ENCODE peak calls at places on chromosomes 7 and 10, in seven cellular contexts. J is fibroblast of lung, B is mammary epithelial cell, W is tibial artery, T is GM23338, M is MM.1S, V is hepatocyte. G is an unnamed sample. For H3K4me1, the result is how much of the 10 kb centered on the place peaks cover.

GRCh38 chr10:82628373-82628772 is 753.4 kb downstream of the NRG3 start:
- DNase-seq in J (no peak), B (no peak), W (no peak), T (no peak), M (no peak), V (peak), G (peak)

GRCh38 chr10:1576467-1577259 is 160.7 kb downstream of the ADARB2 start:
- DNase-seq in J (no peak), B (no peak), W (peak), T (no peak), M (no peak), V (no peak), G (no peak)

GRCh38 chr7:45258533-45259226 is 101.1 kb downstream of the RAMP3 start:
- DNase-seq in J (no peak), B (no peak), W (no peak), T (no peak), M (no peak), V (no peak), G (no peak)

GRCh38 chr7:92777993-92778392 is 58.4 kb downstream of the CDK6 start:
- DNase-seq in J (no peak), B (no peak), W (no peak), T (no peak), M (no peak), V (no peak), G (no peak)

GRCh38 chr7:28855538-28856217 is 102.5 kb downstream of the TRIL start:
- DNase-seq in J (peak), B (peak), W (no peak), T (no peak), M (no peak), V (peak), G (no peak)

GRCh38 chr10:69316313-69317059 is 38.2 kb downstream of the HK1 start:
- DNase-seq in J (peak), B (no peak), W (peak), T (no peak), M (no peak), V (peak), G (peak)

GRCh38 chr7:139691253-139691781 is 86.5 kb downstream of the HIPK2 start:
- DNase-seq in J (peak), B (no peak), W (no peak), T (no peak), M (no peak), V (peak), G (peak)

GRCh38 chr7:45687721-45688120 is 113.6 kb downstream of the ADCY1 start:
- DNase-seq in J (no peak), B (no peak), W (no peak), T (no peak), M (no peak), V (no peak), G (no peak)

GRCh38 chr10:119422685-119423509 is 119.6 kb downstream of the RGS10 start:
- DNase-seq in J (no peak), B (no peak), W (no peak), T (no peak), M (no peak), V (no peak), G (peak)

GRCh38 chr10:75202321-75203096 is 8.1 kb upstream of the VDAC2 start:
- DNase-seq in J (peak), B (no peak), W (peak), T (no peak), M (no peak), V (peak), G (no peak)

GRCh38 chr10:70432101-70432500 is 9.4 kb downstream of the NODAL start:
- DNase-seq in J (no peak), B (peak), W (no peak), T (no peak), M (no peak), V (no peak), G (no peak)

GRCh38 chr7:37117261-37117660 is 331.4 kb downstream of the ELMO1 start:
- DNase-seq in J (no peak), B (no peak), W (no peak), T (peak), M (no peak), V (no peak), G (no peak)

GRCh38 chr10:125795111-125795510 is 19.5 kb upstream of the MMP21 start:
- DNase-seq in J (no peak), B (no peak), W (no peak), T (no peak), M (no peak), V (no peak), G (no peak)

GRCh38 chr7:47370461-47371042 is 211.4 kb downstream of the TNS3 start:
- DNase-seq in J (no peak), B (no peak), W (no peak), T (no peak), M (no peak), V (no peak), G (peak)

GRCh38 chr7:155893664-155894063 is 81.4 kb upstream of the SHH start:
- DNase-seq in J (no peak), B (no peak), W (no peak), T (no peak), M (no peak), V (no peak), G (no peak)

GRCh38 chr7:157745721-157746709 is 409.2 kb downstream of the DNAJB6 start:
- DNase-seq in J (no peak), B (no peak), W (no peak), T (no peak), M (no peak), V (no peak), G (no peak)

GRCh38 chr10:52318822-52319464 is 4.9 kb downstream of the DKK1 start:
- DNase-seq in J (peak), B (peak), W (no peak), T (no peak), M (no peak), V (peak), G (no peak)

GRCh38 chr7:28142650-28143049 is 37.9 kb downstream of the JAZF1 start:
- DNase-seq in J (no peak), B (no peak), W (no peak), T (no peak), M (no peak), V (no peak), G (no peak)

GRCh38 chr10:15106352-15107013 is 9.3 kb downstream of the RPP38 start:
- DNase-seq in J (peak), B (peak), W (peak), T (peak), M (peak), V (peak), G (peak)

GRCh38 chr7:42091461-42092229 is 145.4 kb downstream of the GLI3 start:
- DNase-seq in J (peak), B (peak), W (no peak), T (peak), M (no peak), V (peak), G (peak)

GRCh38 chr10:106185991-106186390 is 978.5 kb downstream of the SORCS1 start:
- DNase-seq in J (peak), B (no peak), W (no peak), T (no peak), M (no peak), V (no peak), G (no peak)

GRCh38 chr7:98617051-98617959 is at the start of gene NPTX2:
- DNase-seq in J (no peak), B (peak), W (no peak), T (peak), M (no peak), V (peak), G (no peak)

GRCh38 chr7:133489906-133490305 is 237.0 kb downstream of the EXOC4 start:
- DNase-seq in J (no peak), B (no peak), W (no peak), T (peak), M (no peak), V (no peak), G (no peak)

GRCh38 chr10:124737221-124737620 is 7.0 kb downstream of the FAM53B start:
- DNase-seq in J (no peak), B (no peak), W (no peak), T (no peak), M (no peak), V (peak), G (peak)

GRCh38 chr10:85544956-85545355 is 821.6 kb downstream of the GRID1 start:
- DNase-seq in J (no peak), B (no peak), W (no peak), T (no peak), M (no peak), V (no peak), G (no peak)

GRCh38 chr10:73634397-73634796 is 6.9 kb downstream of the MYOZ1 start:
- DNase-seq in J (peak), B (no peak), W (no peak), T (no peak), M (no peak), V (no peak), G (no peak)

GRCh38 chr10:104331208-104331838 is 6.9 kb downstream of the ITPRIP start:
- DNase-seq in J (peak), B (peak), W (no peak), T (peak), M (no peak), V (peak), G (peak)

GRCh38 chr10:99612167-99612831 is 7.9 kb downstream of the SLC25A28 start:
- DNase-seq in J (peak), B (peak), W (no peak), T (peak), M (peak), V (peak), G (peak)

GRCh38 chr10:79001082-79001885 is 67.5 kb upstream of the ZMIZ1 start:
- DNase-seq in J (no peak), B (no peak), W (no peak), T (no peak), M (no peak), V (no peak), G (peak)

GRCh38 chr7:96598421-96598820 is 111.2 kb downstream of the SEM1 start:
- DNase-seq in J (no peak), B (no peak), W (no peak), T (no peak), M (no peak), V (no peak), G (no peak)

GRCh38 chr7:96599288-96599936 is 110.2 kb downstream of the SEM1 start:
- DNase-seq in J (no peak), B (no peak), W (no peak), T (no peak), M (no peak), V (no peak), G (no peak)

GRCh38 chr7:96591900-96592676 is 117.6 kb downstream of the SEM1 start:
- DNase-seq in J (no peak), B (no peak), W (no peak), T (peak), M (no peak), V (no peak), G (no peak)

GRCh38 chr7:96591159-96591899 is 118.3 kb downstream of the SEM1 start:
- DNase-seq in J (no peak), B (no peak), W (no peak), T (peak), M (no peak), V (no peak), G (no peak)

GRCh38 chr7:96596120-96596826 is 113.4 kb downstream of the SEM1 start:
- DNase-seq in J (peak), B (peak), W (no peak), T (peak), M (peak), V (peak), G (peak)
- H3K4me1 ChIP-seq in J (under half), B (under half), W (under half), T (under half), M (under half), V (under half), G (under half)

GRCh38 chr10:77510695-77511094 is 126.9 kb downstream of the KCNMA1 start:
- DNase-seq in J (no peak), B (no peak), W (no peak), T (no peak), M (no peak), V (no peak), G (no peak)

GRCh38 chr10:77510294-77510693 is 127.3 kb downstream of the KCNMA1 start:
- DNase-seq in J (no peak), B (no peak), W (no peak), T (no peak), M (no peak), V (no peak), G (no peak)

GRCh38 chr10:77512219-77512578 is 125.4 kb downstream of the KCNMA1 start:
- DNase-seq in J (no peak), B (no peak), W (no peak), T (no peak), M (no peak), V (no peak), G (no peak)

GRCh38 chr10:77513220-77513619 is 124.4 kb downstream of the KCNMA1 start:
- DNase-seq in J (no peak), B (no peak), W (no peak), T (no peak), M (no peak), V (no peak), G (no peak)

GRCh38 chr10:77511498-77512218 is 126.0 kb downstream of the KCNMA1 start:
- DNase-seq in J (no peak), B (no peak), W (no peak), T (peak), M (no peak), V (no peak), G (no peak)
- H3K4me1 ChIP-seq in J (under half), B (half or more), W (half or more), T (under half), M (under half), V (under half), G (under half)

GRCh38 chr7:153402721-153403541 is 643.4 kb downstream of the ACTR3B start:
- DNase-seq in J (no peak), B (no peak), W (no peak), T (no peak), M (no peak), V (no peak), G (no peak)
- H3K4me1 ChIP-seq in J (under half), B (under half), W (under half), T (under half), M (under half), V (under half), G (under half)

GRCh38 chr7:30436046-30436445 is 42.5 kb downstream of the NOD1 start:
- DNase-seq in J (no peak), B (no peak), W (no peak), T (no peak), M (no peak), V (no peak), G (no peak)

GRCh38 chr7:30433082-30433481 is 45.5 kb downstream of the NOD1 start:
- DNase-seq in J (peak), B (no peak), W (peak), T (peak), M (no peak), V (peak), G (peak)

GRCh38 chr7:30430777-30431176 is 47.8 kb downstream of the NOD1 start:
- DNase-seq in J (no peak), B (no peak), W (no peak), T (no peak), M (no peak), V (no peak), G (peak)

GRCh38 chr7:30434140-30434799 is 44.3 kb downstream of the NOD1 start:
- DNase-seq in J (no peak), B (no peak), W (no peak), T (peak), M (peak), V (no peak), G (peak)

DNA sequence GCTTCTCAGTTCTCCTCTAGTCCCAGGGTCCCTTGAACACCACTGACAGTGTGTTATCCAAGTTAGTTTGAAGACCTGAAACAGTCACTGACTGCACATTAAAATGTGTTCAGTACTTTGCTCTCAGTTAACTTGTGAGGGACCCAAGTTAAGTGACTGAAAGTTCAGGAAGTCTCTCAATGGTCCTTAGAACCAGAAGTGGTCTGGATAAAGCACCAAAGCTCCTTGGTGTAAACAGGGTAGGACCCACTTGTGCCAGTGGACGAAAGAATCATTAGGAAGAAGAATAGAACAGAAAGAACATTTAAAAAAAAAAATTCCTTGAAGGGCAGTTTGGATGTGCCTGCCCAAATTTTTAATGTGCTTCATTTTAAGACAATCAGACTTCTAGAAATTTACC is 45.1 kb downstream of the NOD1 start:
- DNase-seq in J (no peak), B (no peak), W (no peak), T (no peak), M (no peak), V (no peak), G (peak)
- H3K4me1 ChIP-seq in J (under half), B (under half), W (under half), T (under half), M (under half), V (under half), G (half or more)

DNA sequence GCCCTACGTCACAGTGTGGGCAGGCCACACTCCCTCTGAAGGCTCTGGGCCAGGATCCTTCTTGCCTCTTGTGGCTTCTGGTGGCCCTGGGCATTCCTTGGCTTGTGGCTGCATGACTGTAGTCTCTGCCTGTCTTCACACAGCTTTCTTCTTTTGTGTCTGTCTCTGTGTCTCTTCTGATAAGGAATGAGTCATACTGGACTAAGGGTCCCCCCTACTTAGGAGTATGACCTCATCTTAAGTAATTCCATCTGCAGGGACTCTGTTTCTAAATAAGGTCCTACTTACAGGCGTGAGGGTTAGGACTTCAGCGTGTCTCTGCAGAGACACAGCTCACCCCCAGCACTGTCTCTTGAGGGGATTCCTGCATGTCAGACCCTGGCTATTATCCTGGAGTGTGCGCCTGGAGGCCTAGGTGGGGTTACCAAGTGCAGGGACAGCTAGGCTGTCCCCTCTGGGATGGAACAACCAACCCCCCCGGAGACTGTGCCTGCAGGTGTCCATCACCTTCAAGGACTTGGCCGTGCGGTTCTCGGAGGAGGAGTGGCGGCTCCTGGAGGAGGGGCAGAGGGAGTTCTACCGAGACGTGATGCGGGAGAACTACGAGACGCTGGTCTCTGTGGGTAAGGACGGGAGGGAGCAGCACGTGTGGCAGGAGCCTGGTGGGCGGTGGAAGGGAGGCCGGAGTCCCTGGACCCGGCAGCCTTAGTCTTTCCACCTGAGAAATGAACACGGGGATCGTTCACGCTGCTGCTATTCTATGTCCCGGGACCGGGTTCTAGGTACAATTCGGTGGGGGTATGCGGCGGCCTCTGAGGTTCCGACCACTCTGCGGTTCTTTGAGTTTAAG is 54.1 kb downstream of the ZNF467 start:
- DNase-seq in J (peak), B (peak), W (no peak), T (no peak), M (no peak), V (no peak), G (no peak)
- H3K4me1 ChIP-seq in J (under half), B (under half), W (under half), T (under half), M (under half), V (under half), G (under half)

GRCh38 chr10:114629083-114629823 is 28.8 kb downstream of the ABLIM1 start:
- DNase-seq in J (no peak), B (no peak), W (no peak), T (no peak), M (no peak), V (no peak), G (no peak)
- H3K4me1 ChIP-seq in J (under half), B (half or more), W (under half), T (under half), M (under half), V (under half), G (under half)

DNA sequence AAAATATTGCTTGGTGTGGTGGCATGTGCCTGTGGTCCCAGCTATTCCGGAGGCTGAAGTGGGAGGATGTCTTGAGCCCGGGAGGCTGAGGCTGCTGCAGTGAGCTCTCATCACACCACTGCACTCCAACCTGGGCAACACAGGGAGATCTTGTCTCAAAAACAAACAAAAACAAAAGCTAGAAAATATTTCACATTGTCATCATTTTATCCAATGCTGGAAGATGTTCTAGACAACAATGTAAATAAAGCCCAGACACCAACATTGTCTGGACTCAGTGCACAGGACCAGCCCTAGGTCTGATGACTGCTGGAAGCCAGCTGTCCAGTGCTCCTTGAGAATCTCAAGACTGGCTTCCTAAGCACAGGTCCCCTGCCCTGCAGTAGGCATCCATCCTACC is 13.5 kb downstream of the SEPHS1 start:
- DNase-seq in J (no peak), B (no peak), W (no peak), T (no peak), M (no peak), V (no peak), G (no peak)
- H3K4me1 ChIP-seq in J (under half), B (under half), W (under half), T (under half), M (under half), V (under half), G (under half)